ENCODE peak calls at places on chromosomes 4 and X, in four cellular contexts. O is H9, E is IMR-90, C is H1. L is an unnamed sample.

GRCh38 chr4:85776091-85776490 is 301.1 kb downstream of the ARHGAP24 start:
- DNase-seq in O (no peak), C (no peak), E (peak; percentile 45), L (no peak)

GRCh38 chr4:101140228-101140627 is 207.1 kb downstream of the PPP3CA start:
- DNase-seq in O (no peak), E (no peak), C (no peak), L (no peak)

GRCh38 chr4:159764343-159764952 is 661.6 kb downstream of the RAPGEF2 start:
- DNase-seq in O (no peak), C (peak; percentile 9), E (no peak), L (peak; percentile 83)

GRCh38 chr4:182809417-182810102 is 107.6 kb downstream of the DCTD start:
- DNase-seq in C (no peak), O (no peak), E (no peak), L (peak; percentile 63)

GRCh38 chr4:147732516-147733193 is 767 bp downstream of the ARHGAP10 start:
- DNase-seq in E (peak; percentile 39), C (no peak), O (peak; percentile 58), L (peak; percentile 71)

GRCh38 chrX:120499301-120500097 is 30.4 kb upstream of the LAMP2 start:
- DNase-seq in O (no peak), E (peak; percentile 7), C (no peak), L (no peak)

GRCh38 chrX:16185725-16186136 is 18.4 kb downstream of the MAGEB17 start:
- DNase-seq in O (no peak), C (no peak), E (peak; percentile 88), L (peak; percentile 54)

GRCh38 chr4:46124773-46125172 is 919 bp upstream of the GABRG1 start:
- DNase-seq in E (no peak), C (no peak), O (peak; percentile 65), L (peak; percentile 74)

GRCh38 chr4:170014359-170015008 is 11.7 kb downstream of the MFAP3L start:
- DNase-seq in O (no peak), E (no peak), C (no peak), L (no peak)

GRCh38 chrX:340641-341423 is 22.2 kb upstream of the GTPBP6 start:
- DNase-seq in E (no peak), C (no peak), O (no peak), L (no peak)

GRCh38 chrX:10327651-10328050 is 170.9 kb downstream of the CLCN4 start:
- DNase-seq in C (peak; percentile 3), E (peak; percentile 5), O (peak; percentile 51), L (peak; percentile 62)

GRCh38 chr4:3257125-3257690 is 8.2 kb downstream of the MSANTD1 start:
- DNase-seq in E (no peak), O (no peak), C (no peak), L (no peak)

GRCh38 chr4:23904639-23905061 is 14.8 kb upstream of the PPARGC1A start:
- DNase-seq in O (no peak), C (no peak), E (no peak), L (no peak)

GRCh38 chr4:39319678-39320077 is 46.5 kb downstream of the RFC1 start:
- DNase-seq in E (peak; percentile 90), O (no peak), C (no peak), L (no peak)

GRCh38 chr4:148238797-148239196 is 203.4 kb downstream of the NR3C2 start:
- DNase-seq in E (no peak), O (no peak), C (no peak), L (no peak)

GRCh38 chr4:126611900-126612299 is 1020.9 kb upstream of the INTU start:
- DNase-seq in O (no peak), C (no peak), E (peak; percentile 38), L (no peak)

GRCh38 chr4:10173754-10174749 is 57.5 kb upstream of the WDR1 start:
- DNase-seq in O (no peak), E (no peak), C (no peak), L (peak; percentile 54)

GRCh38 chr4:124266706-124267105 is 445.8 kb downstream of the ANKRD50 start:
- DNase-seq in O (no peak), C (no peak), E (no peak), L (no peak)

GRCh38 chrX:104668550-104668949 is 102.6 kb downstream of the IL1RAPL2 start:
- DNase-seq in C (no peak), E (peak; percentile 1), O (no peak), L (peak; percentile 26)

GRCh38 chrX:72307646-72308051 is 1.9 kb upstream of the CITED1 start:
- DNase-seq in E (no peak), C (no peak), O (no peak), L (peak; percentile 2)

GRCh38 chr4:175560628-175561027 is 251.4 kb downstream of the GPM6A start:
- DNase-seq in O (no peak), C (no peak), E (peak; percentile 5), L (peak; percentile 6)

GRCh38 chr4:64899563-64899962 is 490.3 kb upstream of the TECRL start:
- DNase-seq in C (no peak), O (no peak), E (no peak), L (no peak)

GRCh38 chr4:10619220-10619619 is 65.3 kb downstream of the CLNK start:
- DNase-seq in O (no peak), E (peak; percentile 38), C (no peak), L (no peak)

GRCh38 chrX:63918611-63919010 is 133.6 kb upstream of the ARHGEF9 start:
- DNase-seq in O (no peak), E (no peak), C (no peak), L (peak; percentile 65)

GRCh38 chrX:34654939-34655338 is 2.1 kb downstream of the TMEM47 start:
- DNase-seq in E (no peak), O (no peak), C (no peak), L (peak; percentile 47)

GRCh38 chrX:73830489-73831414 is 267.8 kb downstream of the CHIC1 start:
- DNase-seq in C (no peak), E (no peak), O (no peak), L (peak; percentile 4)

GRCh38 chrX:149527705-149528104 is 13.1 kb upstream of the EOLA1 start:
- DNase-seq in C (no peak), E (peak; percentile 28), O (no peak), L (peak; percentile 62)

GRCh38 chr4:143455211-143455610 is 58.3 kb upstream of the SMARCA5 start:
- DNase-seq in E (no peak), O (no peak), C (no peak), L (peak; percentile 32)

GRCh38 chrX:9147631-9148189 is 113.8 kb upstream of the FAM9B start:
- DNase-seq in E (no peak), C (peak; percentile 61), O (peak; percentile 73), L (peak; percentile 40)

GRCh38 chr4:78753091-78753490 is 23.1 kb upstream of the BMP2K start:
- DNase-seq in E (no peak), O (no peak), C (no peak), L (no peak)

GRCh38 chr4:36511785-36512184 is 230.4 kb downstream of the DTHD1 start:
- DNase-seq in O (no peak), E (no peak), C (no peak), L (no peak)

GRCh38 chrX:96182366-96182765 is 502.3 kb upstream of the DIAPH2 start:
- DNase-seq in C (no peak), O (peak; percentile 78), E (peak; percentile 15), L (peak; percentile 74)

GRCh38 chrX:137427813-137428212 is 138.1 kb upstream of the ZIC3 start:
- DNase-seq in O (no peak), E (no peak), C (no peak), L (peak; percentile 54)

GRCh38 chr4:85861064-85861767 is 386.3 kb downstream of the ARHGAP24 start:
- DNase-seq in C (no peak), E (peak; percentile 15), O (no peak), L (no peak)

GRCh38 chr4:107220976-107221375 is 184.9 kb upstream of the DKK2 start:
- DNase-seq in O (no peak), E (no peak), C (no peak), L (no peak)

GRCh38 chrX:115234220-115234557 is 293 bp upstream of the LRCH2 start:
- DNase-seq in O (no peak), C (no peak), E (no peak), L (no peak)

DNA sequence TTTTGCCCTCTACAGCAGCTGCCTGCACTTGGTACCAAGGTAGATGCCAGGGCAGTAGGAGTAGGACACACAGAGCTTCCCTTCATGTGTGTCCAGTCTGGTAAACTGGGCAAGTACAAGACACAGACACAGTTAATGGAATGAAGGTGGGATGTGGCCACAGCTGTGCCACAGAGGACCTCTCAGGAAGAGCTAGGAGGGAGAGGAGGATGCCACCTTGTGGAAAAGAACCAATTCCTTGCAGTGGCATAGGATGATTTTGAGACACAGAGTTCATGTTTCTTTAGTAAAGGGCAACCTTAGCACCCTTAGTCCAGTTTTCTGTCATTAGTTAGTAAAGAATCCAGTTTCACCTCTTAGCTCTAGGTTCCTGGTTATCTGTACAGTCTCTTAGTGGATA is 36.3 kb upstream of the TBC1D14 start:
- DNase-seq in O (no peak), C (no peak), E (no peak), L (no peak)
- H3K56ac ChIP-seq in O (no peak overlapping the region), C (no peak overlapping the region), E (no peak overlapping the region), L (no peak overlapping the region)

GRCh38 chr4:178665916-178666315 is 1223.7 kb upstream of the AGA start:
- DNase-seq in C (no peak), E (no peak), O (no peak), L (no peak)
- H3K56ac ChIP-seq in C (no peak overlapping the region), E (no peak overlapping the region), O (no peak overlapping the region), L (no peak overlapping the region)

DNA sequence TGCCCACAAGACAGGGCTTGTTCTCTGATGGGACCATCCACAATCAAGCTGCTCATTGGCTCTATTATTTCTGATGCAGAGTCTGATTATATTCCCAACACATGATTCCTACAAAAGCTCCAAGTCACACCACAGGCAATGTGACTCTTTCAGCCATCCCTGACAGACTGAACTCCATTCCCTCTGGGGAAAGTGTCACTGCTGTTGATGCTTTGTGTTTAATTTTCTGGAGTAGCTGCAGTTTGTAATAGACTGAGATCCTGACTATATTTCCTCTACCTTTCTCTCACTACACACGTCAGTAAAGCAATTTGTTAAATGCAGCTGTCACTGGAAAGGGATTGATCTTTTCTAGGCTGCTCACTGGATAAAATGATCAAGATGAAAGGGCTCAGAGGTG is 55.4 kb upstream of the BCLAF3 start:
- DNase-seq in C (no peak), O (no peak), E (no peak), L (no peak)
- H3K56ac ChIP-seq in C (no peak overlapping the region), O (no peak overlapping the region), E (no peak overlapping the region), L (no peak overlapping the region)

DNA sequence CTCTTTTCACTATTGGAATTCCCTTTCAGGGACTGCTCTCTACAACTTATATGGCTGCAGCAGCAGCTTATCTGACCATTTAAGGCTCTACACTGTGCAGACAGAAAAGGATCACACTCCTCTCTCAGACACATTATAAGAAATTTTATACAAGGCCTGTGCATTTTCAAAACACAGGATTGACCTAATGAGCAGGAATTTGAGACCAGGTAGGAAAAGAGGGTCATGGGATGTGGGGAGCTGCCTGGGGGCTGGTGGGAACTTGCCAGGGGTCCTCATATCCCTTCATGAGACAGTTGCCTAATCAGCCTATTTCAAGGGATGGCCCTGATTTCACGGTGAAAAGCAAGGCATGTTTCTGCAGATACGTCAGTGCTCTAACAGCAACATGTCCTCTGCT is 77.1 kb downstream of the SORBS2 start:
- DNase-seq in O (no peak), C (no peak), E (no peak), L (no peak)
- H3K56ac ChIP-seq in O (no peak overlapping the region), C (no peak overlapping the region), E (no peak overlapping the region), L (no peak overlapping the region)

DNA sequence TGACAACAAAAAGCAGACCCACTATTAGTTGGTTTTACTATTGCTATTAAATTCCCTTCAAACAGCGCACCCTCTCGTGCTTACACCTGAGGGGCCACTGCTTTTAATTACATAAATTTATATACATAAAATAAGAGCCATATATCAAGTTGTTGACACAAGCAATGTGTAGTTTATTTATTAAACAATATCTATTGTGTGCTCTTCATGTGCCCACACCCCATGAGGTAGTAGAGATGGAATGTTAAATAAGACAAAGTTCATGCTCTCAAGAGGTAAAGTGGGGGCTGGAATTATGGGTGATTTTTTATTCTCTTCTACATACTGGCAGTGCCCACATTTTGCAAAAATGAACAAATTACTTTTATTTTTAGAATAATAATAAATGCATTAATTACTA is 47.3 kb downstream of the KCNIP4 start:
- DNase-seq in E (no peak), O (no peak), C (no peak), L (no peak)
- H3K56ac ChIP-seq in E (no peak overlapping the region), O (no peak overlapping the region), C (no peak overlapping the region), L (no peak overlapping the region)